ENCODE peak calls at places on chromosome 6, in six cellular contexts. O, T, W, U, N and M are unnamed samples.

GRCh38 chr6:38427492-38428210 is 212.1 kb downstream of the BTBD9 start:
- DNase-seq in O (peak), T (peak), W (no peak), N (no peak), U (no peak), M (no peak)

GRCh38 chr6:40183902-40184301 is 249.6 kb upstream of the MOCS1 start:
- DNase-seq in T (no peak), W (no peak), O (no peak), N (no peak), U (no peak), M (no peak)

GRCh38 chr6:137303436-137303835 is 84.3 kb upstream of the IFNGR1 start:
- DNase-seq in U (no peak), O (no peak), W (no peak), N (no peak), T (no peak), M (no peak)

GRCh38 chr6:44214307-44214706 is 2.4 kb upstream of the MYMX start:
- DNase-seq in O (no peak), T (no peak), U (no peak), W (no peak), N (no peak), M (no peak)

GRCh38 chr6:38113810-38114577 is 294.5 kb downstream of the ZFAND3 start:
- DNase-seq in U (no peak), O (no peak), W (no peak), T (no peak), N (no peak), M (no peak)

GRCh38 chr6:149433405-149433804 is 33.3 kb downstream of the SUMO4 start:
- DNase-seq in T (no peak), O (no peak), U (no peak), N (no peak), W (no peak), M (no peak)

GRCh38 chr6:144585217-144585814 is 300.2 kb downstream of the UTRN start:
- DNase-seq in T (peak), N (no peak), O (no peak), U (no peak), W (peak), M (no peak)

GRCh38 chr6:41599015-41599835 is 39.0 kb upstream of the MDFI start:
- DNase-seq in U (peak), T (peak), W (no peak), N (no peak), O (no peak), M (no peak)

GRCh38 chr6:144019929-144020328 is 11.9 kb upstream of the PLAGL1 start:
- DNase-seq in O (no peak), N (no peak), T (no peak), W (no peak), U (no peak), M (no peak)

GRCh38 chr6:30645989-30646388 is 944 bp upstream of the C6orf136 start:
- DNase-seq in O (no peak), N (no peak), U (no peak), T (no peak), W (no peak), M (no peak)

GRCh38 chr6:38034269-38034914 is 214.9 kb downstream of the ZFAND3 start:
- DNase-seq in W (no peak), T (peak), N (no peak), O (no peak), U (no peak), M (no peak)